ENCODE peak calls at places on chromosomes 7 and 10, in four cellular contexts. I is NCI-H69, X is NCI-H1105, P is HT-29. K is an unnamed sample.
A peak's percentile ranks its signal among the peaks of the same experiment; 100 is the strongest.

GRCh38 chr7:1889091-1889490 is 219.0 kb downstream of the ELFN1 start:
- DNase-seq in I (no peak), X (no peak), P (no peak), K (no peak)

GRCh38 chr7:98823226-98823625 is 46.6 kb downstream of the TMEM130 start:
- DNase-seq in I (no peak), X (no peak), P (no peak), K (no peak)

GRCh38 chr10:125162181-125162906 is 2.0 kb upstream of the CTBP2 start:
- DNase-seq in I (peak; percentile 15), X (no peak), P (peak; percentile 35), K (no peak)

GRCh38 chr10:125113661-125114388 is 46.5 kb downstream of the CTBP2 start:
- DNase-seq in I (no peak), X (no peak), P (no peak), K (no peak)

GRCh38 chr7:128724743-128725142 is 14.4 kb upstream of the CALU start:
- DNase-seq in I (no peak), X (no peak), P (no peak), K (no peak)

GRCh38 chr10:88651131-88651541 is 13.1 kb upstream of the LIPF start:
- DNase-seq in I (no peak), X (no peak), P (no peak), K (no peak)

GRCh38 chr10:102280397-102281015 is 35.2 kb downstream of the GBF1 start:
- DNase-seq in I (peak; percentile 48), X (no peak), P (no peak), K (no peak)

GRCh38 chr10:69224862-69225657 is 4.9 kb downstream of the HKDC1 start:
- DNase-seq in I (peak; percentile 18), X (no peak), P (no peak), K (no peak)

GRCh38 chr7:1533569-1534329 is 3.2 kb downstream of the MAFK start:
- DNase-seq in I (no peak), X (no peak), P (peak; percentile 62), K (no peak)

GRCh38 chr7:66076459-66077329 is 1.1 kb downstream of the ASL start:
- DNase-seq in I (no peak), X (no peak), P (peak; percentile 52), K (no peak)

GRCh38 chr7:40175725-40176510 is 41.1 kb downstream of the SUGCT start:
- DNase-seq in I (no peak), X (no peak), P (no peak), K (no peak)

GRCh38 chr10:74223755-74224530 is 72.9 kb downstream of the ADK start:
- DNase-seq in I (no peak), X (no peak), P (no peak), K (no peak)

GRCh38 chr7:52455571-52455970 is 579.9 kb upstream of the POM121L12 start:
- DNase-seq in I (no peak), X (no peak), P (no peak), K (no peak)

GRCh38 chr10:58820862-58821559 is 308.3 kb downstream of the BICC1 start:
- DNase-seq in I (no peak), X (no peak), P (peak; percentile 3), K (no peak)

GRCh38 chr7:35185908-35186731 is 67.8 kb downstream of the TBX20 start:
- DNase-seq in I (peak; percentile 88), X (peak; percentile 56), P (no peak), K (no peak)

GRCh38 chr10:29253096-29254029 is 35.5 kb upstream of the LYZL1 start:
- DNase-seq in I (peak; percentile 40), X (no peak), P (no peak), K (no peak)

GRCh38 chr10:49273082-49273465 is 25.9 kb upstream of the C10orf71 start:
- DNase-seq in I (no peak), X (no peak), P (no peak), K (no peak)

GRCh38 chr7:105118612-105119600 is 104.9 kb downstream of the KMT2E start:
- DNase-seq in I (no peak), X (no peak), P (no peak), K (no peak)